ENCODE peak calls at places on chromosomes 5 and 9, in seven cellular contexts. B, Z, T, M, C, X and Y are unnamed samples.

GRCh38 chr5:17185776-17186175 is 31.7 kb upstream of the BASP1 start:
- DNase-seq in Z (no peak), T (peak), X (no peak), M (no peak), B (no peak), C (no peak), Y (no peak)

GRCh38 chr5:178786859-178787499 is 56.5 kb upstream of the ZNF354A start:
- DNase-seq in B (peak), C (no peak), X (no peak), T (no peak), M (no peak), Z (no peak), Y (no peak)

GRCh38 chr9:37025381-37026084 is 8.5 kb downstream of the PAX5 start:
- DNase-seq in C (no peak), M (no peak), T (no peak), B (no peak), X (no peak), Z (no peak), Y (no peak)

GRCh38 chr5:150522504-150523464 is 14.9 kb downstream of the NDST1 start:
- DNase-seq in Z (no peak), C (no peak), X (no peak), T (peak), M (no peak), B (no peak), Y (no peak)

GRCh38 chr5:107636555-107636954 is 34.2 kb downstream of the EFNA5 start:
- DNase-seq in C (no peak), X (no peak), B (no peak), T (no peak), Z (no peak), M (no peak), Y (no peak)

GRCh38 chr5:139638090-139638735 is 9.9 kb upstream of the CXXC5 start:
- DNase-seq in B (peak), Z (no peak), T (peak), X (no peak), M (no peak), C (no peak), Y (peak)

GRCh38 chr5:164277720-164278119 is 772.3 kb downstream of the MAT2B start:
- DNase-seq in M (no peak), X (no peak), C (no peak), T (no peak), Z (no peak), B (no peak), Y (no peak)

GRCh38 chr5:159038907-159039306 is 60.8 kb downstream of the EBF1 start:
- DNase-seq in B (no peak), M (no peak), C (no peak), T (no peak), Z (no peak), X (no peak), Y (no peak)

GRCh38 chr9:33814816-33815215 is 2.1 kb upstream of the UBE2R2 start:
- DNase-seq in Z (no peak), M (no peak), T (no peak), X (no peak), B (no peak), C (no peak), Y (no peak)

GRCh38 chr5:135332519-135333150 is 66.4 kb downstream of the MACROH2A1 start:
- DNase-seq in M (no peak), B (no peak), X (peak), Z (no peak), T (no peak), C (no peak), Y (no peak)

GRCh38 chr9:138046641-138047301 is 169.2 kb downstream of the CACNA1B start:
- DNase-seq in X (no peak), Z (no peak), T (no peak), B (no peak), M (no peak), C (no peak), Y (no peak)

GRCh38 chr9:128027166-128027539 is 40.0 kb downstream of the NAIF1 start:
- DNase-seq in T (no peak), X (no peak), Z (peak), C (peak), M (no peak), B (no peak), Y (no peak)

GRCh38 chr5:89992201-89992600 is 417.4 kb downstream of the CETN3 start:
- DNase-seq in C (no peak), X (no peak), T (no peak), B (no peak), M (no peak), Z (no peak), Y (no peak)
- H3K27ac ChIP-seq in C (no peak), X (no peak), T (no peak), B (no peak), M (no peak), Z (no peak), Y (no peak)

GRCh38 chr5:134115806-134116175 is 1.3 kb downstream of the TCF7 start:
- DNase-seq in B (no peak), T (no peak), C (no peak), M (no peak), X (no peak), Z (no peak), Y (no peak)

GRCh38 chr5:134116291-134116690 is 1.8 kb downstream of the TCF7 start:
- DNase-seq in Z (no peak), M (no peak), T (no peak), X (no peak), B (no peak), C (no peak), Y (no peak)

GRCh38 chr5:134113572-134113907 is 941 bp upstream of the TCF7 start:
- DNase-seq in B (no peak), T (no peak), X (no peak), Z (no peak), C (no peak), M (no peak), Y (no peak)

GRCh38 chr5:134113908-134114875 is at the start of gene TCF7:
- DNase-seq in X (peak), T (peak), B (peak), M (peak), C (peak), Z (peak), Y (peak)

DNA sequence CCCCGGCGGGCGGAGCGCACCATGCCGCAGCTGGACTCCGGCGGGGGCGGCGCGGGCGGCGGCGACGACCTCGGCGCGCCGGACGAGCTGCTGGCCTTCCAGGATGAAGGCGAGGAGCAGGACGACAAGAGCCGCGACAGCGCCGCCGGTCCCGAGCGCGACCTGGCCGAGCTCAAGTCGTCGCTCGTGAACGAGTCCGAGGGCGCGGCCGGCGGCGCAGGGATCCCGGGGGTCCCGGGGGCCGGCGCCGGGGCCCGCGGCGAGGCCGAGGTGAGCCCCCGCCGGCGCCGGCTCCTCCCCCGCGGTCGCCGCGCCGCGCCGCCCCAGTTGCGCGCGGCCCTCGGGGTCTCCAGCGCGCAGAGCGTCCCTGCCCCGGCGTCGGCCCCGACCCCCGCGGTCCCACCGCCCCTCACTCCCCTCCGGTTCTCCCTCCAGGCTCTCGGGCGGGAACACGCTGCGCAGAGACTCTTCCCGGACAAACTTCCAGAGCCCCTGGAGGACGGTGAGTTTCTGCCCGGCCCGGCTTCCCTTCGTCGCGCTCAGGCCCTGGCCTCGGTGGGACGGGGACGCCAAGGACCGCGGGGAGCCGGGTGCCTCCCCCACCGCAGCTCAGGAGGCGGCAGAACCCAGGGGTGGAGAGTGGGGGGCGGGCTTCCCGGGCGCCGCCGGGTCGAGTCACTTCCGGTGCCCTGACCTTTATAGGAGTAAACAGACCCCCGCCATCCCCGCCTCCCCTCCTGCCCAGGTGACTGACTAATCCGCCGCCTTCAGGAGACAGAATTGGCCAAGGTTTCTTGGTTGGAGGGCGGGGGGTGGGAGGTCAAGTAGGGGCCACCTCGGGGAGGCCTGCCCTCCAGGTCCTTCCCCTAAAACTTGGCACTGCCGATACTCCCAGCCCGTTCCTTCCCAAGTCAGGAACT is 665 bp downstream of the TCF7 start:
- DNase-seq in C (peak), X (no peak), Z (peak), B (no peak), M (no peak), T (no peak), Y (no peak)
- H3K27ac ChIP-seq in C (peak), X (no peak), Z (peak), B (no peak), M (no peak), T (no peak), Y (no peak)

GRCh38 chr5:10454591-10455272 is 13.1 kb downstream of the ROPN1L start:
- DNase-seq in X (no peak), T (no peak), Z (no peak), C (no peak), B (no peak), M (no peak), Y (no peak)
- H3K27ac ChIP-seq in X (no peak), T (no peak), Z (no peak), C (no peak), B (no peak), M (no peak), Y (no peak)

DNA sequence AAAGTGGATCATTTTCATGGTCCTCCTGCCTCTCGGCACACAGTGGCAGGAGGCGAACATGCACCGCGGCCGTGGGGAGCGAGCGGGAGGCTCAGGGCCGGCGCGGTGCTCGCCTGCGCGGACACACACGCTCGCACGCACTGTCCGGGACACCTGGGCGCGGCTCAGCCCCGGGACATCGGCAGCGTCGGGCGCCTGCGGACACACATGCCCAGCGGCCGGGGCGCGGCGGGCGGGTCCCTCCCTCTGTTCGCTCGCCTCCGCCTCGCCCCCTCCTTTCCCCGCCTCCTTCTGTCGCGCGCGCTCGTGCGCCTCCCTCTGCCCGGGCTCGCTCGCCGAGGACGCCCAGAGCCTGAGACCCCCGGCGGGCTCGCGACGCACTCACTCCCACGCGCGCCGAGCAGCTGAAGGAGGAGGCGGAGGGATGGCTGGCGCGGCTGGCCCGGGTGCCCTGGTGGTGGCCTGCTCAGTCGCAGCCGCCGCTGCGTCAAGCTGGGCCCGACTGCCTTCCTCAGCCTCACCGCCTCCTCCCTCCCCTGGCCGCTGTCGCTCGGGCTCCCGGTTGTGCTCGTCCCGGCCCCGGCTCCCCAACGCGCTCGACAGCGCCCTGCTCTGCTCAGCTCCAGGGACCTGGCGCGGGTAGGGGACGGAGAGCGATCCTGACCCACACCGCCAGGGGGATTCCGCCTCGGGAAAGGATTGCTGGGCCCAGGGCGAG is at the start of gene FRMD3:
- DNase-seq in M (peak), Z (no peak), T (peak), X (peak), C (no peak), B (peak), Y (no peak)
- H3K27ac ChIP-seq in M (no peak), Z (no peak), T (peak), X (no peak), C (no peak), B (peak), Y (peak)

GRCh38 chr5:154405078-154405792 is 40.6 kb upstream of the SAP30L start:
- DNase-seq in Z (peak), C (peak), B (peak), T (peak), M (peak), X (peak), Y (peak)
- H3K27ac ChIP-seq in Z (no peak), C (no peak), B (no peak), T (no peak), M (no peak), X (no peak), Y (no peak)

GRCh38 chr9:122948313-122948712 is 7.5 kb downstream of the RABGAP1 start:
- DNase-seq in M (no peak), B (no peak), C (no peak), X (no peak), T (no peak), Z (no peak), Y (no peak)

GRCh38 chr9:122949696-122950095 is 8.9 kb downstream of the RABGAP1 start:
- DNase-seq in B (no peak), T (no peak), M (no peak), Z (no peak), X (no peak), C (no peak), Y (no peak)

GRCh38 chr9:122950263-122950662 is 9.4 kb downstream of the RABGAP1 start:
- DNase-seq in B (no peak), T (no peak), C (no peak), M (no peak), Z (no peak), X (no peak), Y (no peak)

GRCh38 chr9:122944960-122945888 is 4.4 kb downstream of the RABGAP1 start:
- DNase-seq in T (no peak), B (no peak), X (no peak), Z (no peak), C (no peak), M (no peak), Y (no peak)

DNA sequence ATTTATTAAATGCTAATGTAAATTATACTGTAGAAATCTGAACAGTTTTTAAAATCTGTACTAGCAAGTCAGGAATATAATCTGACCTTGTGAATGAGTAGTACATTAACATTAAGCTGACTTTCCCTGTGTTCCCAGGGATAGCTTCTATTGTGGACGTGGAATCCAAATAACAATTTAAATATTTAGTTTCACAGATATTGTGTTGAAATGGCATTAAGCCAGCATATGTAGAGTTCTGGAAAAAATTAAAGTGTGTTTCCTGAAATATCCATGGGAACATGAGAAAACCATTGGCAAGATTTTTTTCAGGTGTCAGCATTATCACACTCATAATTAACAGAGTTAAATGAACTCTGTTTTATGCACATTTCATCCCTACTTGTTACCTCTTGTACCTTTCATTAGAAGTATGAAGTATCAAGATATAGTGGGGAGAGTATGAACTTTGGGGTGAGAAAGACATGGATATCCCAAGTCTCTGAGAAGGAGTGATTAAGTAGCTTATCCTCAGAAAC is 5.7 kb downstream of the RABGAP1 start:
- DNase-seq in Z (no peak), B (no peak), T (no peak), X (no peak), C (no peak), M (no peak), Y (no peak)
- H3K27ac ChIP-seq in Z (no peak), B (no peak), T (no peak), X (no peak), C (no peak), M (no peak), Y (no peak)